ENCODE peak calls at places on chromosomes 3 and 15, in ten cellular contexts. P, B, M, A, Y, O, W, H, J and T are unnamed samples.

GRCh38 chr3:15512173-15512572 is 9.3 kb downstream of the COLQ start:
- DNase-seq in P (no peak), O (peak; percentile 48), Y (no peak), W (peak; percentile 15), H (no peak), J (peak; percentile 27), A (no peak), M (peak; percentile 88), B (peak; percentile 87), T (no peak)

GRCh38 chr15:73818308-73818985 is 54.9 kb upstream of the TBC1D21 start:
- DNase-seq in A (no peak), H (no peak), Y (no peak), M (no peak), W (no peak), P (no peak), B (no peak), J (no peak), O (no peak), T (no peak)

GRCh38 chr15:91318976-91319714 is 219.1 kb downstream of the SV2B start:
- DNase-seq in W (no peak), A (no peak), P (no peak), B (no peak), O (no peak), Y (no peak), J (no peak), H (no peak), M (no peak), T (no peak)

GRCh38 chr15:94263341-94264273 is 32.2 kb downstream of the MCTP2 start:
- DNase-seq in P (no peak), J (peak; percentile 48), Y (no peak), B (no peak), H (no peak), A (no peak), M (no peak), O (no peak), W (no peak), T (no peak)

GRCh38 chr3:15007681-15008141 is 57.4 kb downstream of the MRPS25 start:
- DNase-seq in J (peak; percentile 97), B (no peak), W (no peak), O (no peak), M (no peak), H (no peak), Y (no peak), A (no peak), P (no peak), T (no peak)

GRCh38 chr3:101963902-101964362 is 114.6 kb downstream of the NFKBIZ start:
- DNase-seq in B (no peak), A (no peak), M (no peak), J (peak; percentile 78), H (peak; percentile 30), Y (no peak), P (no peak), O (no peak), W (no peak), T (peak; percentile 19)

GRCh38 chr3:152272771-152273242 is 4.1 kb downstream of the MBNL1 start:
- DNase-seq in B (no peak), H (no peak), P (no peak), W (no peak), M (no peak), A (no peak), J (peak; percentile 94), Y (no peak), O (no peak), T (no peak)

GRCh38 chr3:38086496-38086895 is 47.5 kb downstream of the DLEC1 start:
- DNase-seq in A (no peak), O (no peak), Y (no peak), B (no peak), M (no peak), P (no peak), W (no peak), J (no peak), H (no peak), T (no peak)

GRCh38 chr3:150253622-150254021 is 154.5 kb upstream of the TSC22D2 start:
- DNase-seq in B (peak; percentile 47), O (no peak), W (no peak), H (no peak), A (no peak), P (no peak), Y (no peak), M (peak; percentile 24), J (no peak), T (no peak)

GRCh38 chr15:23912191-23912590 is 225.1 kb upstream of the NDN start:
- DNase-seq in M (no peak), A (no peak), P (no peak), W (no peak), J (no peak), B (no peak), O (peak; percentile 20), Y (no peak), H (no peak), T (no peak)

GRCh38 chr3:45992820-45993219 is 2.8 kb downstream of the FYCO1 start:
- DNase-seq in M (no peak), H (no peak), J (peak; percentile 63), B (no peak), O (no peak), Y (no peak), W (no peak), P (no peak), A (no peak), T (no peak)

GRCh38 chr15:68868296-68868695 is 47.6 kb upstream of the ANP32A start:
- DNase-seq in J (no peak), B (no peak), W (no peak), P (no peak), A (no peak), Y (no peak), H (no peak), O (no peak), M (no peak), T (no peak)

GRCh38 chr3:197750863-197751737 is 1.4 kb downstream of the FYTTD1 start:
- DNase-seq in P (peak; percentile 57), M (peak; percentile 72), H (peak; percentile 71), W (peak; percentile 55), O (peak; percentile 37), B (peak; percentile 74), A (no peak), Y (peak; percentile 61), J (peak; percentile 43), T (no peak)

GRCh38 chr3:197749315-197749600 is 425 bp upstream of the FYTTD1 start:
- DNase-seq in P (peak; percentile 63), H (no peak), B (no peak), Y (no peak), A (peak; percentile 35), J (peak; percentile 76), M (no peak), W (no peak), O (no peak), T (peak; percentile 75)

GRCh38 chr3:197748597-197749314 is 927 bp upstream of the FYTTD1 start:
- DNase-seq in J (peak; percentile 43), H (no peak), Y (no peak), O (no peak), P (no peak), M (no peak), B (no peak), W (no peak), A (no peak), T (no peak)

GRCh38 chr3:197750396-197750831 is 731 bp downstream of the FYTTD1 start:
- DNase-seq in O (peak; percentile 52), P (peak; percentile 74), B (peak; percentile 73), M (peak; percentile 82), H (peak; percentile 52), Y (peak; percentile 77), J (peak; percentile 69), W (peak; percentile 48), A (no peak), T (peak; percentile 52)

GRCh38 chr3:197749601-197750395 is at the start of gene FYTTD1:
- DNase-seq in O (peak; percentile 91), B (peak; percentile 93), H (peak; percentile 92), A (peak; percentile 61), M (peak; percentile 97), Y (peak; percentile 94), P (peak; percentile 93), J (peak; percentile 84), W (peak; percentile 86), T (peak; percentile 92)
- TF ChIP-seq POLR2A in O (peak; percentile 85), B (no peak), H (peak; percentile 65), A (peak; percentile 84), M (no peak), Y (peak; percentile 74), P (peak; percentile 48), J (no peak), W (peak; percentile 85), T (peak; percentile 87)

DNA sequence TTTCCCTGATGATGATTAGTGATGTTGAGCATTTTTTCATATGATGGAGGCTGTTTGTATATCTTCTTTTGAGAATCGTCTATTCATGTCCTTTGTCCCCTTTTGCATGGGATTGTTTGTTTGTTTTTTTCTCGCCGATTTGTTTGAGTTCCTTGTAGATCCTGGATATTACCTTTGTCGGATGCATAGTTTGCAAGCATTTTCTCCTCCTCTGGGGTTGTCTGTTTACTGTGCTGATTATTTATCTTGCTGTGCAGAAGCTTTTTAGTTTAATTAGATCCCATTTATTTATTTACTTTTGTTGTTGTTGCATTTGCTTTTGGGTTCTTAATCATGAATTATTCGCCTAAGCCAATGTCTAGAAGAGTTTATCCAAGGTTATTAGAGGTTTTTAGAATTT is 232.8 kb downstream of the XXYLT1 start:
- DNase-seq in M (no peak), W (no peak), P (no peak), O (no peak), B (no peak), A (no peak), H (no peak), Y (no peak), J (no peak), T (no peak)
- TF ChIP-seq POLR2A in M (no peak), W (no peak), P (no peak), O (no peak), B (no peak), A (no peak), H (no peak), Y (no peak), J (no peak), T (no peak)

DNA sequence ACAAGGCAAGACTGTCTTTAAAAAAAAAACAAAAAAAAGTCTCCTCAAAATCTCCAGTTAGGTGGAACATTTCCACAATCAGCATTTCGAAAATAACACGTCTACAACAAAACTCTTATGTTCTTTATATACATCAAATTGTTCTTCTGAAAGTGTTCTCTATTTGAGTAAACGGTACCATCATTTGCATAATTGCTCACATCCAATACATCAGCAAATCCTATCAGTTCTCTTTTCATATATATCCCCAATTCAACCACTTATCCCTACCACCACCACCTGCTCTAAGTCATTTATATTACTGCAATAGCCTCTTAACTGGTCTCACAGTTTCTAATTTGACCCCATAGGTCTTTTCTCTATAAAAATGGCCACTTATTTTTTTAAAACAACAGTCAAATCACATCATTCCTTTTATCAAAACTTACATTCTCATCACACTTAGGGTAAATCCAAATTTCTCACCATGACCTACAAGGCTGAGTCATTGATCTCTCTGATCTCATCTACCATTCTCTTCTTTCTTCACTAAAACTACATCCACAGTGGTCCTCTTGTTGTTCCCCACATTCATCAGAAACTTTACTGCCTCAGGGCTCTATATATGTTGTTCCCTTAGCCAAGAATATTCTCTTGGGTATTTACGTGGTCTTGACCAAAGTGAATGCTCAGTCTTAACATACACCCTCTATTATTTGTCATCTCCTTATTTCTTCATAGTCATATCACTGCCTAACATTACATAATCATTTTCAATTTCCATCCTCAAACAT is 237.0 kb downstream of the SCAPER start:
- DNase-seq in W (no peak), P (no peak), A (no peak), H (no peak), Y (no peak), M (no peak), B (no peak), J (peak; percentile 25), O (no peak), T (no peak)
- TF ChIP-seq POLR2A in W (no peak), P (no peak), A (no peak), H (no peak), Y (no peak), M (no peak), B (no peak), J (no peak), O (no peak), T (no peak)

GRCh38 chr15:100596792-100597191 is 5.2 kb downstream of the LINS1 start:
- DNase-seq in P (peak; percentile 48), H (peak; percentile 28), M (no peak), J (no peak), O (no peak), W (no peak), B (peak; percentile 53), A (no peak), Y (no peak), T (no peak)
- TF ChIP-seq POLR2A in P (no peak), H (no peak), M (no peak), J (no peak), O (no peak), W (no peak), B (no peak), A (no peak), Y (no peak), T (no peak)